ENCODE peak calls at places on chromosomes 1 and 21, in nine cellular contexts. I, W, S, J, G, Q, V, N and Y are unnamed samples.

GRCh38 chr1:59696421-59697115 is 118.2 kb upstream of the HOOK1 start:
- DNase-seq in I (no peak), W (no peak), S (no peak), J (no peak), G (no peak), Q (no peak), V (no peak), N (no peak), Y (no peak)

GRCh38 chr1:111468717-111469100 is 5.1 kb upstream of the C1orf162 start:
- DNase-seq in I (no peak), W (no peak), S (no peak), J (peak), G (no peak), Q (no peak), V (no peak), N (no peak), Y (no peak)

GRCh38 chr21:15094706-15095105 is 29.9 kb upstream of the NRIP1 start:
- DNase-seq in I (no peak), W (no peak), S (no peak), J (no peak), G (no peak), Q (no peak), V (no peak), N (no peak), Y (no peak)

GRCh38 chr1:223189903-223190724 is 47.1 kb upstream of the TLR5 start:
- DNase-seq in I (no peak), W (peak), S (no peak), J (no peak), G (no peak), Q (peak), V (no peak), N (no peak), Y (no peak)

GRCh38 chr21:43367296-43367695 is 59.6 kb downstream of the SIK1 start:
- DNase-seq in I (no peak), W (no peak), S (no peak), J (no peak), G (no peak), Q (no peak), V (no peak), N (no peak), Y (peak)

GRCh38 chr1:230139741-230140140 is 72.7 kb downstream of the GALNT2 start:
- DNase-seq in I (no peak), W (peak), S (no peak), J (no peak), G (no peak), Q (no peak), V (no peak), N (no peak), Y (no peak)

GRCh38 chr1:32703479-32704291 is 1.1 kb upstream of the SYNC start:
- DNase-seq in I (peak), W (peak), S (peak), J (peak), G (peak), Q (no peak), V (no peak), N (peak), Y (no peak)

GRCh38 chr1:196160066-196160795 is 448.0 kb downstream of the KCNT2 start:
- DNase-seq in I (no peak), W (peak), S (no peak), J (no peak), G (no peak), Q (no peak), V (no peak), N (no peak), Y (no peak)

GRCh38 chr1:93617670-93618488 is 63.8 kb downstream of the BCAR3 start:
- DNase-seq in I (no peak), W (no peak), S (no peak), J (peak), G (no peak), Q (no peak), V (no peak), N (peak), Y (no peak)